ENCODE peak calls at places on chromosome 17, in five cellular contexts. L, E, T, Y and K are unnamed samples.

GRCh38 chr17:6393368-6393952 is 41.5 kb downstream of the AIPL1 start:
- DNase-seq in T (no peak), Y (no peak), L (no peak), E (no peak), K (no peak)

GRCh38 chr17:81337449-81337848 is 42.3 kb upstream of the SLC38A10 start:
- DNase-seq in E (no peak), T (no peak), Y (no peak), L (no peak), K (no peak)

GRCh38 chr17:28745052-28745776 is 1.4 kb downstream of the TRAF4 start:
- DNase-seq in T (peak), E (peak), L (no peak), Y (peak), K (no peak)

GRCh38 chr17:50269477-50270429 is 4.5 kb upstream of the TMEM92 start:
- DNase-seq in Y (peak), E (peak), L (peak), T (peak), K (peak)

GRCh38 chr17:62094175-62094574 is 29.1 kb upstream of the MED13 start:
- DNase-seq in Y (no peak), T (no peak), L (no peak), E (no peak), K (no peak)

GRCh38 chr17:81553018-81553615 is 964 bp upstream of the FAAP100 start:
- DNase-seq in Y (peak), E (peak), L (peak), T (peak), K (peak)

GRCh38 chr17:74513987-74514631 is 17.2 kb downstream of the CD300LB start:
- DNase-seq in L (no peak), Y (peak), E (peak), T (no peak), K (no peak)

GRCh38 chr17:43545383-43545632 is 832 bp downstream of the ETV4 start:
- DNase-seq in T (peak), Y (no peak), L (peak), E (peak), K (no peak)

GRCh38 chr17:72516772-72517399 is 396.1 kb downstream of the SOX9 start:
- DNase-seq in E (no peak), Y (no peak), T (no peak), L (peak), K (no peak)

GRCh38 chr17:80307994-80308671 is 47.5 kb downstream of the RNF213 start:
- DNase-seq in Y (no peak), E (no peak), L (no peak), T (no peak), K (no peak)

GRCh38 chr17:72392056-72393010 is 271.5 kb downstream of the SOX9 start:
- DNase-seq in T (no peak), Y (peak), E (no peak), L (no peak), K (no peak)

GRCh38 chr17:78174870-78175642 is 6.7 kb downstream of the SYNGR2 start:
- DNase-seq in Y (no peak), L (no peak), T (no peak), E (no peak), K (no peak)

GRCh38 chr17:79985361-79985760 is 50.3 kb downstream of the TBC1D16 start:
- DNase-seq in Y (no peak), E (no peak), L (no peak), T (no peak), K (no peak)

GRCh38 chr17:47404006-47404405 is 80.3 kb downstream of the EFCAB13 start:
- DNase-seq in L (no peak), Y (no peak), T (no peak), E (no peak), K (no peak)

GRCh38 chr17:80181431-80181830 is 11.6 kb downstream of the CARD14 start:
- DNase-seq in T (no peak), Y (no peak), L (no peak), E (no peak), K (no peak)

GRCh38 chr17:57984936-57985674 is 2.9 kb downstream of the VEZF1 start:
- DNase-seq in E (no peak), T (no peak), L (no peak), Y (no peak), K (no peak)

GRCh38 chr17:75182569-75183436 is at the start of gene SUMO2:
- DNase-seq in L (peak), E (peak), T (peak), Y (peak), K (peak)

GRCh38 chr17:58324409-58325288 is 3.9 kb downstream of the TSPOAP1 start:
- DNase-seq in T (peak), E (no peak), L (peak), Y (no peak), K (no peak)

GRCh38 chr17:83010323-83011200 is 68.8 kb upstream of the METRNL start:
- DNase-seq in E (no peak), Y (no peak), T (peak), L (no peak), K (no peak)

GRCh38 chr17:61579961-61580360 is 11.1 kb downstream of the NACA2 start:
- DNase-seq in Y (peak), E (no peak), L (no peak), T (no peak), K (no peak)

GRCh38 chr17:78012428-78012827 is 53.9 kb downstream of the TNRC6C start:
- DNase-seq in E (no peak), T (no peak), Y (no peak), L (no peak), K (no peak)

GRCh38 chr17:35731239-35731931 is at the start of gene RASL10B:
- DNase-seq in L (peak), Y (no peak), T (peak), E (peak), K (no peak)

GRCh38 chr17:9696279-9697044 is 51.1 kb downstream of the USP43 start:
- DNase-seq in E (no peak), L (no peak), T (no peak), Y (no peak), K (no peak)

GRCh38 chr17:74565116-74565515 is 2.2 kb downstream of the CD300H start:
- DNase-seq in E (no peak), L (no peak), T (no peak), Y (no peak), K (no peak)

DNA sequence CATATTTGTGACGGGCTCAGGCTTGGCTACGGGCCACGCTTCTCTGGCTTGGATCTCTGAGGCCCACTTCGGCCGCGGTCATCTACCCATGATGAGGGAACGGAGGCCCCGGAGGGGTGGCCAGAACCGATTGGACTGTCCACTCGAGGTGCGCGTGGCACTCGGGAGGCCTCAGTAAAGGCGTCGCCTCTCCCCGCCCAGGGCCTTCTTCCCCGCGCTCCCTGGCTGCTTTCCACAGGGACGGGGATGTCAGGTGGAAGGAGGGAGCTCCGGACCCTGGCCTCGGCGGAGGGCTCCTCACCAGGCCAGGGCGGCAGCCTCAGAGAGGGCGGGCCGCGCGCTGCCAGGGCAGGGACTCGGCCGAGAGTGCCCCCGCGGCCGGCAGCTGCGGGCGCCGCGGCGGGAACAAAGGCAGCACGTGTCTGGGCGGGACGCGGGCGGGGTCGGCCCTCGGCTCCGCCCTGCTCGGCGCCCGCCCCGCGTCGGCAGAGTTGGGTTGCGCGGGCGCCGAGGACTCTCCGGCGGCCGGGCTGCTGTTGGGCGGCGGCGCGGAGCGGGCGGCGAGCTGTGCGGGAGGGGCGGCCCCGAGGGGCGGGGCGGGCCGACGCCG is 597 bp upstream of the CDK5R1 start:
- DNase-seq in Y (peak), T (peak), L (peak), E (peak), K (no peak)
- H3K4me3 ChIP-seq in Y (peak), T (peak), L (peak), E (no peak), K (peak)

GRCh38 chr17:67575325-67575724 is 142.4 kb upstream of the NOL11 start:
- DNase-seq in L (no peak), E (no peak), Y (no peak), T (no peak), K (no peak)
- TF ChIP-seq CTCF in L (no peak), E (no peak), Y (no peak), T (no peak), K (no peak)

GRCh38 chr17:3104322-3104721 is at the start of gene OR1D2:
- DNase-seq in E (no peak), Y (no peak), T (no peak), L (no peak), K (no peak)
- H3K27ac ChIP-seq in E (no peak), Y (no peak), T (no peak), L (no peak), K (no peak)

DNA sequence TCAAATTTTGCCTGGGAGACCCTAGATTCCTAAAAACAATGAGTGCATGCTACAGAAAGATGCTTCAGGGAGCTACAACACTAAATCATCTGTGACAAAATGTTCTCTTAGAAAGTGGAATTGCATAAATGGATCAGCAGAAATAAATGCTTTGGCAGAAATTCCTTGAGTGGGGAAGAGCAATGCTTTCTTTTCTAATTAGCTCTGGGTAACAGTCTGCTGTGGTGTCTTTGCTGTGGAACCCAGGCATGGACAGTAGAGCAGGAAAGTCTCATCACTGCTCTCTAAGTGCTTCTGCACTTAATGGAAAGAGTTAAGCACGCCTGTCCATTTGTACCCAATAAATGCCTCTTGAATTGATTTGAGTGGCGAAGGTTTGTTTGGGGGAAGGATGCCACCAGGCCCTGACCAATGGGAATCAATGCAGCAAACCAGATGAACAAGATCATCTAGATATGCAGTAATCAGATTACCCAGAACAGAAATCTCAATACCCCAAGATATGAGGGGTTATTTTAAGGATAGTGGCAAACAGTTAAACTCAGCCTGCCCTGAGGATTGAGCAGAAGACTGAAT is 13.5 kb downstream of the HLF start:
- DNase-seq in L (no peak), T (no peak), E (no peak), Y (no peak), K (no peak)
- H3K4me3 ChIP-seq in L (no peak), T (no peak), E (no peak), Y (no peak), K (peak)

GRCh38 chr17:1643293-1643998 is 2.1 kb downstream of the SCARF1 start:
- DNase-seq in T (no peak), E (peak), Y (peak), L (peak), K (no peak)
- TF ChIP-seq CTCF in T (peak), E (peak), Y (peak), L (peak), K (no peak)

GRCh38 chr17:2111691-2112090 is 56.8 kb downstream of the HIC1 start:
- DNase-seq in E (no peak), L (no peak), Y (no peak), T (no peak), K (no peak)
- H3K27ac ChIP-seq in E (no peak), L (no peak), Y (no peak), T (no peak), K (no peak)

GRCh38 chr17:8314797-8315739 is 5.0 kb downstream of the ARHGEF15 start:
- DNase-seq in Y (no peak), L (no peak), E (no peak), T (no peak), K (no peak)
- H3K4me3 ChIP-seq in Y (no peak), L (peak), E (no peak), T (no peak), K (no peak)

GRCh38 chr17:63774141-63774981 is at the start of gene DDX42:
- DNase-seq in Y (no peak), E (no peak), L (peak), T (peak), K (peak)
- TF ChIP-seq CTCF in Y (peak), E (no peak), L (peak), T (no peak), K (no peak)